ENCODE peak calls at places on chromosomes 11 and 22, in nine cellular contexts. C is suprapubic skin; L is left cardiac atrium; X is COR-L47; N is stimulated activated CD8-positive, alpha-beta memory T cell treated with anti-CD3 and anti-CD28 coated beads, Interleukin-7, amount 100 ng/mL, for 24 hours; Q is mucosa of gallbladder; V is AML-193; K is T-helper 1 cell; Y is AG04449. G is an unnamed sample.
A peak's percentile ranks its signal among the peaks of the same experiment; 100 is the strongest.

GRCh38 chr22:20247010-20247505 is 21.1 kb downstream of the RTN4R start:
- DNase-seq in C (no peak), L (peak; percentile 78), X (no peak), N (no peak), Q (peak; percentile 18), V (no peak), K (no peak), Y (peak; percentile 10), G (no peak)

GRCh38 chr22:48369789-48370507 is 1457.7 kb downstream of the BRD1 start:
- DNase-seq in C (no peak), L (no peak), X (no peak), N (no peak), Q (peak; percentile 82), V (no peak), K (no peak), Y (no peak), G (no peak)

GRCh38 chr11:2942447-2942846 is 13.2 kb upstream of the PHLDA2 start:
- DNase-seq in C (no peak), L (no peak), X (no peak), N (no peak), Q (no peak), V (no peak), K (no peak), Y (no peak), G (no peak)

GRCh38 chr22:33427461-33427860 is 369.3 kb upstream of the SYN3 start:
- DNase-seq in C (no peak), L (no peak), X (no peak), N (no peak), Q (no peak), V (no peak), K (no peak), Y (no peak), G (no peak)

GRCh38 chr11:10584071-10584501 is 15.6 kb upstream of the LYVE1 start:
- DNase-seq in C (no peak), L (no peak), X (no peak), N (no peak), Q (peak; percentile 53), V (no peak), K (no peak), Y (no peak), G (no peak)

GRCh38 chr11:114399903-114400221 is 449 bp downstream of the C11orf71 start:
- DNase-seq in C (no peak), L (no peak), X (peak; percentile 56), N (no peak), Q (no peak), V (peak; percentile 28), K (no peak), Y (no peak), G (no peak)

GRCh38 chr11:111871693-111872161 is 346 bp upstream of the ALG9 start:
- DNase-seq in C (no peak), L (no peak), X (no peak), N (no peak), Q (no peak), V (no peak), K (no peak), Y (no peak), G (no peak)

GRCh38 chr11:69588270-69588669 is 52.7 kb upstream of the CCND1 start:
- DNase-seq in C (no peak), L (no peak), X (no peak), N (no peak), Q (no peak), V (no peak), K (no peak), Y (peak; percentile 55), G (no peak)

GRCh38 chr11:87421422-87421821 is 383.7 kb downstream of the TMEM135 start:
- DNase-seq in C (no peak), L (no peak), X (peak; percentile 44), N (no peak), Q (peak; percentile 65), V (peak; percentile 58), K (peak; percentile 20), Y (no peak), G (no peak)

GRCh38 chr11:58927393-58928081 is 11.8 kb upstream of the GLYATL1 start:
- DNase-seq in C (no peak), L (peak; percentile 34), X (peak; percentile 80), N (no peak), Q (peak; percentile 61), V (no peak), K (no peak), Y (no peak), G (no peak)

GRCh38 chr22:23047265-23047664 is 23.1 kb upstream of the GNAZ start:
- DNase-seq in C (no peak), L (no peak), X (no peak), N (no peak), Q (no peak), V (no peak), K (no peak), Y (no peak), G (no peak)

GRCh38 chr22:27381960-27382742 is 419.4 kb downstream of the MN1 start:
- DNase-seq in C (no peak), L (no peak), X (no peak), N (no peak), Q (peak; percentile 4), V (no peak), K (no peak), Y (no peak), G (no peak)

GRCh38 chr11:102850973-102851745 is 7.8 kb upstream of the MMP3 start:
- DNase-seq in C (no peak), L (no peak), X (no peak), N (no peak), Q (no peak), V (no peak), K (no peak), Y (peak; percentile 85), G (no peak)

GRCh38 chr11:59152312-59152967 is 9.8 kb downstream of the FAM111A start:
- DNase-seq in C (no peak), L (no peak), X (no peak), N (no peak), Q (no peak), V (no peak), K (no peak), Y (no peak), G (no peak)

GRCh38 chr11:6404341-6405038 is 14.2 kb downstream of the SMPD1 start:
- DNase-seq in C (no peak), L (no peak), X (peak; percentile 14), N (no peak), Q (no peak), V (no peak), K (no peak), Y (peak; percentile 17), G (peak; percentile 31)

GRCh38 chr11:7353100-7353499 is 101.4 kb downstream of the SYT9 start:
- DNase-seq in C (no peak), L (no peak), X (peak; percentile 1), N (no peak), Q (no peak), V (peak; percentile 49), K (peak; percentile 2), Y (no peak), G (no peak)

GRCh38 chr11:42239102-42239501 is 779.6 kb upstream of the LRRC4C start:
- DNase-seq in C (no peak), L (no peak), X (no peak), N (no peak), Q (no peak), V (no peak), K (no peak), Y (peak; percentile 80), G (no peak)

GRCh38 chr11:72577271-72577681 is 96.9 kb downstream of the PDE2A start:
- DNase-seq in C (peak; percentile 52), L (no peak), X (no peak), N (no peak), Q (no peak), V (no peak), K (no peak), Y (no peak), G (no peak)

GRCh38 chr22:44684506-44685383 is 17.3 kb upstream of the PRR5 start:
- DNase-seq in C (peak; percentile 93), L (peak; percentile 88), X (peak; percentile 63), N (peak; percentile 66), Q (peak; percentile 86), V (peak; percentile 88), K (peak; percentile 78), Y (peak; percentile 50), G (peak; percentile 77)

GRCh38 chr11:95147364-95147905 is 57.8 kb downstream of the ENDOD1 start:
- DNase-seq in C (no peak), L (peak; percentile 38), X (no peak), N (no peak), Q (peak; percentile 76), V (no peak), K (no peak), Y (peak; percentile 76), G (no peak)

GRCh38 chr11:8691601-8692000 is 9.0 kb downstream of the RPL27A start:
- DNase-seq in C (peak; percentile 20), L (no peak), X (no peak), N (no peak), Q (no peak), V (no peak), K (no peak), Y (no peak), G (no peak)

GRCh38 chr11:37061426-37061825 is 463.4 kb upstream of the RAG2 start:
- DNase-seq in C (no peak), L (no peak), X (no peak), N (no peak), Q (no peak), V (no peak), K (no peak), Y (no peak), G (no peak)

G was measured in CD4-positive, alpha-beta T cell.